ENCODE peak calls at places on chromosomes 11 and 22, in five cellular contexts. Y is NCI-H2029 treated with DMSO at 0.1 percent for 48 hours; C is effector memory CD4-positive, alpha-beta T cell; I is Caki2; R is 8988T. H is an unnamed sample.

GRCh38 chr11:2576116-2576515 is 123.7 kb downstream of the KCNQ1OT1 start:
- DNase-seq in Y (no peak), I (no peak), R (no peak), C (no peak), H (peak)

GRCh38 chr11:75471134-75471943 is 38.3 kb upstream of the KLHL35 start:
- DNase-seq in R (no peak), Y (no peak), C (no peak), I (peak), H (peak)

GRCh38 chr11:63609536-63609935 is 4.7 kb downstream of the PLAAT3 start:
- DNase-seq in R (no peak), I (peak), C (no peak), Y (no peak), H (no peak)

GRCh38 chr11:57885298-57886035 is 123.9 kb downstream of the CTNND1 start:
- DNase-seq in Y (no peak), C (no peak), R (no peak), I (peak), H (no peak)

GRCh38 chr22:23228503-23228902 is 48.2 kb downstream of the BCR start:
- DNase-seq in R (no peak), C (no peak), I (no peak), Y (no peak), H (no peak)

GRCh38 chr11:36306888-36307287 is 10.8 kb downstream of the PRR5L start:
- DNase-seq in Y (no peak), R (no peak), C (no peak), I (no peak), H (no peak)

GRCh38 chr11:116693206-116694016 is 79.4 kb downstream of the BUD13 start:
- DNase-seq in R (no peak), I (no peak), Y (no peak), C (no peak), H (no peak)

GRCh38 chr22:37804886-37805857 is 2.6 kb upstream of the GCAT start:
- DNase-seq in C (peak), R (peak), Y (peak), I (peak), H (peak)

GRCh38 chr22:49197500-49197899 is 630.2 kb downstream of the BRD1 start:
- DNase-seq in C (no peak), I (no peak), R (no peak), Y (no peak), H (peak)